ENCODE peak calls at places on chromosomes 1 and 21, in seven cellular contexts. One of them, this sample, is unnamed.

GRCh38 chr1:32984090-32984828 is 19.6 kb upstream of the RNF19B start:
- DNase-seq in K562: no peak
- DNase-seq in SK-N-SH: peak; percentile 86
- DNase-seq in GM12878: peak; percentile 48
- DNase-seq in HepG2: no peak
- DNase-seq in HCT116: no peak
- DNase-seq in H1: no peak
- DNase-seq in this sample: no peak

GRCh38 chr1:155971910-155972809 is 6.2 kb downstream of the ARHGEF2 start:
- DNase-seq in K562: no peak
- DNase-seq in SK-N-SH: no peak
- DNase-seq in GM12878: no peak
- DNase-seq in HepG2: no peak
- DNase-seq in HCT116: no peak
- DNase-seq in H1: no peak
- DNase-seq in this sample: no peak

GRCh38 chr1:20037877-20038276 is 32.1 kb upstream of the PLA2G5 start:
- DNase-seq in K562: no peak
- DNase-seq in SK-N-SH: no peak
- DNase-seq in GM12878: peak; percentile 24
- DNase-seq in HepG2: no peak
- DNase-seq in HCT116: no peak
- DNase-seq in H1: no peak
- DNase-seq in this sample: no peak

GRCh38 chr1:86750076-86750475 is 45.7 kb downstream of the SH3GLB1 start:
- DNase-seq in K562: no peak
- DNase-seq in SK-N-SH: no peak
- DNase-seq in GM12878: no peak
- DNase-seq in HepG2: no peak
- DNase-seq in HCT116: no peak
- DNase-seq in H1: no peak
- DNase-seq in this sample: no peak

GRCh38 chr1:41764608-41765007 is 154.1 kb downstream of the HIVEP3 start:
- DNase-seq in K562: no peak
- DNase-seq in SK-N-SH: no peak
- DNase-seq in GM12878: no peak
- DNase-seq in HepG2: no peak
- DNase-seq in HCT116: no peak
- DNase-seq in H1: no peak
- DNase-seq in this sample: no peak

GRCh38 chr1:119266858-119267257 is 101.7 kb upstream of the HAO2 start:
- DNase-seq in K562: no peak
- DNase-seq in SK-N-SH: no peak
- DNase-seq in GM12878: no peak
- DNase-seq in HepG2: no peak
- DNase-seq in HCT116: no peak
- DNase-seq in H1: no peak
- DNase-seq in this sample: no peak

GRCh38 chr1:11847667-11848445 is at the start of gene NPPA:
- DNase-seq in K562: no peak
- DNase-seq in SK-N-SH: peak; percentile 91
- DNase-seq in GM12878: no peak
- DNase-seq in HepG2: no peak
- DNase-seq in HCT116: no peak
- DNase-seq in H1: no peak
- DNase-seq in this sample: no peak

GRCh38 chr1:202076050-202076511 is 46.6 kb upstream of the GPR37L1 start:
- DNase-seq in K562: peak; percentile 56
- DNase-seq in SK-N-SH: peak; percentile 73
- DNase-seq in GM12878: no peak
- DNase-seq in HepG2: peak; percentile 68
- DNase-seq in HCT116: no peak
- DNase-seq in H1: no peak
- DNase-seq in this sample: no peak

GRCh38 chr1:56199060-56199459 is 380.3 kb downstream of the PLPP3 start:
- DNase-seq in K562: no peak
- DNase-seq in SK-N-SH: no peak
- DNase-seq in GM12878: no peak
- DNase-seq in HepG2: no peak
- DNase-seq in HCT116: no peak
- DNase-seq in H1: no peak
- DNase-seq in this sample: no peak

GRCh38 chr1:235074335-235075120 is 54.1 kb downstream of the TOMM20 start:
- DNase-seq in K562: no peak
- DNase-seq in SK-N-SH: peak; percentile 41
- DNase-seq in GM12878: no peak
- DNase-seq in HepG2: peak; percentile 75
- DNase-seq in HCT116: no peak
- DNase-seq in H1: no peak
- DNase-seq in this sample: no peak

GRCh38 chr21:46119565-46120271 is 21.8 kb downstream of the COL6A2 start:
- DNase-seq in K562: no peak
- DNase-seq in SK-N-SH: peak; percentile 27
- DNase-seq in GM12878: no peak
- DNase-seq in HepG2: no peak
- DNase-seq in HCT116: no peak
- DNase-seq in H1: no peak
- DNase-seq in this sample: no peak
- H3K36me3 ChIP-seq in K562: no peaks in the 10 kb centered on the region
- H3K36me3 ChIP-seq in SK-N-SH: peaks cover 54% of the 10 kb centered on the region
- H3K36me3 ChIP-seq in GM12878: no peaks in the 10 kb centered on the region
- H3K36me3 ChIP-seq in HepG2: no peaks in the 10 kb centered on the region
- H3K36me3 ChIP-seq in HCT116: peaks cover 8% of the 10 kb centered on the region
- H3K36me3 ChIP-seq in H1: no peaks in the 10 kb centered on the region
- H3K36me3 ChIP-seq in this sample: no peaks in the 10 kb centered on the region

DNA sequence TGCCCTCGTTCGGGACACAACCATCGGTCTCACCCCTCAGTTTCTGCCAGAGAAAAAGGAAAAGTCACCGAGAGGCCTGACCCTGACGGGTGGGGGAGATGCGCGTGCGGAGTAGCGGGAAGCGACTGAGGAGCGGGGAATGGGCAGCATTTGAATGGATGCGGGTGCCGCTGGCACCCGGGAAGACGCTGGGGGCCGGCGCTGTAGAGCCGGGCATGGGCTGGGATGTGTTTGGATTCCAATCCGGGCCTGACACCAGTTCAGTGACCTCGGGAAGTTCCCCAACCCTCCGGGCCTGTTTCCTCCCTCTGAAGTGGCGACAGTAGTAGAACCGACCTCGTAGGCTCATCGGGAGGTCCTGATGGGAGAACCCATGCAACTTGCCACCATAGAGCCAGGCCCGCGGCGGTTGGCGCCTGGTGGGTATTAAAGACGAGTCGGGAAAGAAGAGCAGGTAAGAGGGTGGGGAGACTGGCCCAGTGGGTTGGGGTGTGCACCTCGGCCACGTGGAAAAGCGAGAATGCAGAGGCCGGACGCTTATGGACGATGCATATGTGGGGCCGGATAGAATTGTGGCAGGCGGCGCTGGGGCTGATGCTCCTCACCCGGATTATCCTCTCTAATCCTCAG is 622 bp upstream of the SLC16A1 start:
- DNase-seq in K562: no peak
- DNase-seq in SK-N-SH: no peak
- DNase-seq in GM12878: no peak
- DNase-seq in HepG2: peak; percentile 25
- DNase-seq in HCT116: no peak
- DNase-seq in H1: no peak
- DNase-seq in this sample: no peak
- TF ChIP-seq SIN3A in K562: no peak
- TF ChIP-seq SIN3A in SK-N-SH: no peak
- TF ChIP-seq SIN3A in GM12878: peak; percentile 7
- TF ChIP-seq SIN3A in HepG2: no peak
- TF ChIP-seq SIN3A in HCT116: peak; percentile 19
- TF ChIP-seq SIN3A in H1: no peak
- TF ChIP-seq SIN3A in this sample: no peak

DNA sequence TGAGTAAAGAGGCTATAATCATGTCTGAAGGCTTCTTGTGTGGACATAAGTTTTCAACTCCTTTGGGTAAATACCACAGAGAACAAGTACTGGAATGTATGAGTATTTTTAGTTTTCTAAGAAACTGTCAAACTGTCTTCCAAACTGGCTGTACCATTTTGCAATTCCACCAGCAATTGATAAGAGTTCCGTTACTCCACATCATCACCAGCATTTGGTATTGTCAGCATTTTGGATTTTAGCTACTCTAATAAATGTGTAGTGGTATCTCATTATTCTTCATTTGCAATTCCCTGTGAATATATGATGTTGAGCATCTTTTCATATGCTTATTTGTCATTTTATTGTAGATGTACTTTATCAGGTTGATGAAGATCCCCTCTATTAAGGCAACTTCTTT is 9.4 kb upstream of the MNDA start:
- DNase-seq in K562: no peak
- DNase-seq in SK-N-SH: no peak
- DNase-seq in GM12878: no peak
- DNase-seq in HepG2: no peak
- DNase-seq in HCT116: no peak
- DNase-seq in H1: no peak
- DNase-seq in this sample: no peak
- H3K36me3 ChIP-seq in K562: no peaks in the 10 kb centered on the region
- H3K36me3 ChIP-seq in SK-N-SH: no peaks in the 10 kb centered on the region
- H3K36me3 ChIP-seq in GM12878: no peaks in the 10 kb centered on the region
- H3K36me3 ChIP-seq in HepG2: no peaks in the 10 kb centered on the region
- H3K36me3 ChIP-seq in HCT116: no peaks in the 10 kb centered on the region
- H3K36me3 ChIP-seq in H1: no peaks in the 10 kb centered on the region
- H3K36me3 ChIP-seq in this sample: no peaks in the 10 kb centered on the region

GRCh38 chr1:231923461-231924132 is 297.0 kb downstream of the DISC1 start:
- DNase-seq in K562: no peak
- DNase-seq in SK-N-SH: no peak
- DNase-seq in GM12878: no peak
- DNase-seq in HepG2: no peak
- DNase-seq in HCT116: no peak
- DNase-seq in H1: no peak
- DNase-seq in this sample: no peak
- TF ChIP-seq SIN3A in K562: no peak
- TF ChIP-seq SIN3A in SK-N-SH: no peak
- TF ChIP-seq SIN3A in GM12878: no peak
- TF ChIP-seq SIN3A in HepG2: no peak
- TF ChIP-seq SIN3A in HCT116: no peak
- TF ChIP-seq SIN3A in H1: no peak
- TF ChIP-seq SIN3A in this sample: no peak

GRCh38 chr1:163347106-163347505 is 25.4 kb downstream of the NUF2 start:
- DNase-seq in K562: no peak
- DNase-seq in SK-N-SH: no peak
- DNase-seq in GM12878: no peak
- DNase-seq in HepG2: no peak
- DNase-seq in HCT116: no peak
- DNase-seq in H1: no peak
- DNase-seq in this sample: no peak

GRCh38 chr1:163346326-163346870 is 24.6 kb downstream of the NUF2 start:
- DNase-seq in K562: no peak
- DNase-seq in SK-N-SH: no peak
- DNase-seq in GM12878: no peak
- DNase-seq in HepG2: no peak
- DNase-seq in HCT116: no peak
- DNase-seq in H1: no peak
- DNase-seq in this sample: no peak

GRCh38 chr1:163357378-163357777 is 35.6 kb downstream of the NUF2 start:
- DNase-seq in K562: no peak
- DNase-seq in SK-N-SH: no peak
- DNase-seq in GM12878: no peak
- DNase-seq in HepG2: peak; percentile 52
- DNase-seq in HCT116: no peak
- DNase-seq in H1: no peak
- DNase-seq in this sample: no peak

DNA sequence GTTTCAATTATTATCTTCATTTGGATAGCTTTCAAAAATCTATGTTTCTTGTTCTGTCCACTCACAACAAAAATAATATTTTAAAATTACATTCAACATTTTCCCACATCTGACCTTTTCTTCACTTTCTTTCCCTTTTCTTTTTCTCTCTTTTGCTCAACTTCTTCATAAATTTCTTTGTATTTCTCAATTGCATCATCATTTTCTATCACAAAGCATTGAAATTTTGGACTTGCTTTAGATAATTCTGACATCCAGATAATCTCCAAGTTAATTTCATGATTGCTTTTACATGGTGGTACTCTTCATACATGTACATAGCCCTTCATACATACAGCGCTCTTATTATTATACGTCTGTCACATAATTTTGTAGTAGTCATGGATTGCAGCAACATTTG is 30.2 kb downstream of the NUF2 start:
- DNase-seq in K562: no peak
- DNase-seq in SK-N-SH: no peak
- DNase-seq in GM12878: no peak
- DNase-seq in HepG2: no peak
- DNase-seq in HCT116: no peak
- DNase-seq in H1: no peak
- DNase-seq in this sample: no peak
- H3K36me3 ChIP-seq in K562: peaks cover 78% of the 10 kb centered on the region
- H3K36me3 ChIP-seq in SK-N-SH: peaks cover 83% of the 10 kb centered on the region
- H3K36me3 ChIP-seq in GM12878: peaks cover 4% of the 10 kb centered on the region
- H3K36me3 ChIP-seq in HepG2: peaks cover 1% of the 10 kb centered on the region
- H3K36me3 ChIP-seq in HCT116: peaks cover 6% of the 10 kb centered on the region
- H3K36me3 ChIP-seq in H1: no peaks in the 10 kb centered on the region
- H3K36me3 ChIP-seq in this sample: peaks cover 12% of the 10 kb centered on the region

DNA sequence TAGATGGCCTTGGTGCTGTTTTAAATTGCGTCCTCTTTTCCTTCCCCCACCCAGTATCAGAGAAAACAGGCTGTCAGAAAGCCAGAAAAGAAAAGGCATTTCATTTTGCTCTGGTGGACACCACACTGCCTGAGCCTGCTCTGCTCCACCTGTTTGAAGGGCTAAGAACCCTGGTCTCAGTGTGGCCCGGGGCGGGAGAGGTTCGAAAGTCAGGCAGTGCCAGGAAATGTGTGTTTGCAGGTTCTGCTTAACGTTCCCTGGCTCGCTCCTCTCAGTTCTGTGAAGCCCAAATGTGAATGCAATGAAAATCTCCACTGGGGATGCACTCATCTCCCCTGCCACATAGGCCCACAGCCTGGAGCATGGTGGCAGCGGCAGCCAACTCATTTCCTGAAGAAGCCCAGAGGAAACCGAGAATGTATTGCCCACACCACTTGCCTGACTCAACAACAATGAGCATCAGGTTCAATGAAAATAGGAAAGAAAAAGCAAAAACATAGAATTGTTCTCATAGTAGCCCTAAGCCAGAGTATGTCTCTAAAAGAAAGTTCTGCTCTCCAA is 134.6 kb downstream of the SDCCAG8 start:
- DNase-seq in K562: no peak
- DNase-seq in SK-N-SH: no peak
- DNase-seq in GM12878: no peak
- DNase-seq in HepG2: no peak
- DNase-seq in HCT116: no peak
- DNase-seq in H1: no peak
- DNase-seq in this sample: no peak
- TF ChIP-seq SIN3A in K562: no peak
- TF ChIP-seq SIN3A in SK-N-SH: no peak
- TF ChIP-seq SIN3A in GM12878: no peak
- TF ChIP-seq SIN3A in HepG2: no peak
- TF ChIP-seq SIN3A in HCT116: no peak
- TF ChIP-seq SIN3A in H1: no peak
- TF ChIP-seq SIN3A in this sample: no peak